ENCODE peak calls at places on chromosomes 3 and 15, in eight cellular contexts. B is right cardiac atrium, W is breast epithelium, A is keratinocyte, C is upper lobe of right lung, O is SJSA1, Z is prostate gland, K is brain microvascular endothelial cell. P is an unnamed sample.

GRCh38 chr15:63226966-63227401 is 37.6 kb downstream of the RAB8B start:
- DNase-seq in B (no peak), W (no peak), A (no peak), C (no peak), O (no peak), Z (no peak), K (no peak), P (no peak)

GRCh38 chr15:27831384-27832262 is 267.5 kb downstream of the OCA2 start:
- DNase-seq in B (no peak), W (no peak), A (no peak), C (no peak), O (no peak), Z (no peak), K (no peak), P (no peak)

GRCh38 chr3:23161896-23162570 is 41.1 kb upstream of the UBE2E2 start:
- DNase-seq in B (no peak), W (no peak), A (no peak), C (no peak), O (peak), Z (no peak), K (peak), P (no peak)

GRCh38 chr3:14261229-14261628 is 82.6 kb downstream of the LSM3 start:
- DNase-seq in B (peak), W (peak), A (peak), C (peak), O (peak), Z (peak), K (peak), P (no peak)

GRCh38 chr15:39580117-39580629 is 706 bp upstream of the THBS1 start:
- DNase-seq in B (peak), W (peak), A (peak), C (peak), O (peak), Z (peak), K (peak), P (peak)

GRCh38 chr15:86645861-86646393 is 566.3 kb downstream of the AGBL1 start:
- DNase-seq in B (no peak), W (no peak), A (no peak), C (no peak), O (no peak), Z (no peak), K (no peak), P (no peak)

GRCh38 chr15:82648257-82649103 is 1.3 kb upstream of the CPEB1 start:
- DNase-seq in B (no peak), W (no peak), A (no peak), C (no peak), O (no peak), Z (no peak), K (no peak), P (no peak)

GRCh38 chr3:82558081-82558480 is 796.6 kb upstream of the GBE1 start:
- DNase-seq in B (no peak), W (no peak), A (no peak), C (no peak), O (no peak), Z (no peak), K (no peak), P (no peak)

GRCh38 chr3:71064976-71065763 is 518.4 kb downstream of the FOXP1 start:
- DNase-seq in B (peak), W (peak), A (no peak), C (peak), O (peak), Z (peak), K (peak), P (no peak)

GRCh38 chr3:22728406-22728805 is 474.7 kb upstream of the UBE2E2 start:
- DNase-seq in B (no peak), W (no peak), A (no peak), C (no peak), O (no peak), Z (no peak), K (no peak), P (no peak)

GRCh38 chr15:67606742-67607141 is 64.2 kb downstream of the MAP2K5 start:
- DNase-seq in B (no peak), W (no peak), A (no peak), C (no peak), O (no peak), Z (no peak), K (no peak), P (no peak)

DNA sequence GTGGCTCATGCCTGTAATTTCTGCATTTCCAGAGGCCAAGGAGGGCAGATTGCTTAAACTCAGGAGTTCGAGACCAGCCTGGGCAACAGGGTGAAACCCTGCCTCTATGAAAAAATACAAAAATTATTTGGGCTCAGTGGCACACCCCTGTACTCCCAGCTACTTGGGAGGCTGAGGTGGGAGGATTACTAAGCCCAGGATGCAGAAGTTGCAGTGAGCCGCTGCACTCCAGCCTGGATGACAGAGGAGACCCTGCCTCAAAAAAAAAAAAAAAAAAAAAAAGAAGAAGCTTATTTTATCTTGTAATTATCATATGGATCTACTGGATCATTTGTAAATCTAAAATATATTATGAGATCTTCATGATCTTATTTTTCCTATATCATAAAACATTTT is 84.1 kb downstream of the PPCDC start:
- DNase-seq in B (no peak), W (no peak), A (no peak), C (no peak), O (no peak), Z (no peak), K (no peak), P (no peak)
- H3K27ac ChIP-seq in B (no peak), W (no peak), A (no peak), C (no peak), O (peak), Z (no peak), K (no peak), P (no peak)

GRCh38 chr3:30613135-30613825 is 6.9 kb downstream of the TGFBR2 start:
- DNase-seq in B (no peak), W (no peak), A (no peak), C (no peak), O (no peak), Z (no peak), K (no peak), P (no peak)

GRCh38 chr3:30612422-30613134 is 6.2 kb downstream of the TGFBR2 start:
- DNase-seq in B (no peak), W (no peak), A (no peak), C (no peak), O (no peak), Z (no peak), K (no peak), P (no peak)

GRCh38 chr3:30609930-30610701 is 3.7 kb downstream of the TGFBR2 start:
- DNase-seq in B (no peak), W (no peak), A (no peak), C (no peak), O (no peak), Z (no peak), K (no peak), P (no peak)

GRCh38 chr3:30611613-30612421 is 5.4 kb downstream of the TGFBR2 start:
- DNase-seq in B (no peak), W (peak), A (peak), C (no peak), O (peak), Z (no peak), K (peak), P (no peak)

GRCh38 chr3:30610702-30611410 is 4.5 kb downstream of the TGFBR2 start:
- DNase-seq in B (no peak), W (no peak), A (no peak), C (no peak), O (no peak), Z (no peak), K (no peak), P (no peak)
- H3K4me3 ChIP-seq in B (peak), W (peak), A (peak), C (peak), O (no peak), Z (no peak), K (no peak), P (no peak)

GRCh38 chr15:83653639-83654378 is at the start of gene ADAMTSL3:
- DNase-seq in B (peak), W (peak), A (no peak), C (peak), O (peak), Z (peak), K (no peak), P (no peak)

GRCh38 chr15:83650831-83651230 is 3.1 kb upstream of the ADAMTSL3 start:
- DNase-seq in B (no peak), W (no peak), A (no peak), C (no peak), O (no peak), Z (no peak), K (no peak), P (no peak)

GRCh38 chr15:83653288-83653638 is 660 bp upstream of the ADAMTSL3 start:
- DNase-seq in B (no peak), W (no peak), A (no peak), C (no peak), O (no peak), Z (no peak), K (no peak), P (no peak)

GRCh38 chr15:83651541-83651940 is 2.4 kb upstream of the ADAMTSL3 start:
- DNase-seq in B (no peak), W (no peak), A (no peak), C (no peak), O (no peak), Z (no peak), K (no peak), P (no peak)

DNA sequence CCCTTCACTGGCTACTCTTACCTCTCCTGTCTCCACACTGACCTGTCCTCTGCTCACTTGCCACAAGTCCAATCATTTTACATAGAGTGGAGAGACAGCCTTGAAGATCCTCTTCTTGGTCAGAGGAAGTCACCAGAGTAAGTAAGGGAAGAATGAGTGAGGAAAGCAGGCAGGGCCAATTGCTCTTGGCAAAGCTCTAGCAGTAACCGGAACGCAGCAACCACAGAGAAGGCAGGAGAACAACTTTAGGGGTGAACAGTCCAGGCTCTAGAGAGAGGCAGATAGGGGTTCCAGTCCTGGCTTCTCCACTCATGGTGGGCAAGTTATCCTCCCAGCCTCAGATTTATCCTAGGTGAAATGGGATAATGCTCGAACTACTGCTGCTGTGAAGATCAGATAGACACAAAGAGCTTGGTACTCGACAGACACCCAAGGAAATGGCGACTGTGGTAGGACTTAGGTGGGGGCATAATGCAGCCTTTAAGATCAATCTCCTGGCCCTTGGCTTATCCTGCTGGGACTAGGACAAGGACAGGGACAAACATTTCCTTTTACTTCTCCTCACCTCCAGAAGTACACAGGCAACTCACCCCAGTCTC is 1.2 kb upstream of the ADAMTSL3 start:
- DNase-seq in B (no peak), W (no peak), A (no peak), C (no peak), O (no peak), Z (no peak), K (no peak), P (no peak)
- H3K27ac ChIP-seq in B (peak), W (no peak), A (no peak), C (no peak), O (no peak), Z (no peak), K (no peak), P (peak)

GRCh38 chr15:78618490-78618934 is 2.3 kb downstream of the CHRNA3 start:
- DNase-seq in B (peak), W (peak), A (no peak), C (peak), O (peak), Z (peak), K (peak), P (peak)

GRCh38 chr15:78621810-78622402 is 1.1 kb upstream of the CHRNA3 start:
- DNase-seq in B (no peak), W (no peak), A (no peak), C (peak), O (no peak), Z (no peak), K (no peak), P (no peak)

GRCh38 chr15:78619022-78619950 is 1.5 kb downstream of the CHRNA3 start:
- DNase-seq in B (no peak), W (no peak), A (no peak), C (peak), O (no peak), Z (no peak), K (no peak), P (no peak)

GRCh38 chr15:78620839-78621421 is at the start of gene CHRNA3:
- DNase-seq in B (no peak), W (no peak), A (no peak), C (peak), O (no peak), Z (no peak), K (no peak), P (no peak)

GRCh38 chr15:78620021-78620838 is 566 bp downstream of the CHRNA3 start:
- DNase-seq in B (no peak), W (no peak), A (no peak), C (peak), O (no peak), Z (no peak), K (no peak), P (no peak)
- H3K4me3 ChIP-seq in B (peak), W (peak), A (peak), C (peak), O (no peak), Z (peak), K (peak), P (peak)

GRCh38 chr3:11244131-11244677 is 28.0 kb upstream of the ATG7 start:
- DNase-seq in B (no peak), W (no peak), A (no peak), C (no peak), O (peak), Z (no peak), K (peak), P (no peak)
- H3K27ac ChIP-seq in B (no peak), W (no peak), A (peak), C (no peak), O (peak), Z (no peak), K (no peak), P (no peak)

DNA sequence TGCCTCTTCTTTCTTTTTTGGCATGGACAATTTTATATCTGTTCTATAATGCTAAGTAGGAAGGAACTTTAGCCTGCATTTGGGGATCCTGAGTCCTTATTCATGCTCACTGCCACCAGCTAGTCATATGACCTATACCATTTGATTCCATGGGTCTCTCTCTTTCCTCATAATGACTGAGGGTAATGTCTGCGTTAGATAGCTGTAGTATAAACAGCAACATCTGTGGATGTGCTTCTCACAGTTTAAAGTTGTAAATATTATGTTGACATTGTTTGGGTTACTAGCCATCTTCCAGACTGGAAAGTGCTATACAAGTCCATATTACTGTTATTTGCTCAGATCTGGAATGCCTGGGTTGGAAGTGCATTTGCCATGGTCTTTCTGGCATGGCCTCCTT is 274.9 kb upstream of the SEMA6D start:
- DNase-seq in B (no peak), W (no peak), A (no peak), C (no peak), O (no peak), Z (no peak), K (no peak), P (no peak)
- H3K4me3 ChIP-seq in B (no peak), W (no peak), A (no peak), C (no peak), O (no peak), Z (no peak), K (no peak), P (no peak)